ENCODE peak calls at places on chromosomes 6 and 20, in eight cellular contexts. H is anterior cingulate cortex, P is Karpas-422, C is RPMI8226, D is ureter, M is DMS153, V is psoas muscle, T is H4. F is an unnamed sample.

GRCh38 chr20:23667666-23668065 is 21.2 kb downstream of the CST4 start:
- DNase-seq in T (no peak), M (no peak), C (no peak), H (no peak), V (no peak), P (no peak), D (no peak), F (no peak)

GRCh38 chr6:163324928-163325784 is 89.4 kb upstream of the QKI start:
- DNase-seq in D (no peak), T (no peak), C (no peak), P (no peak), V (no peak), H (peak; percentile 77), M (no peak), F (no peak)

GRCh38 chr20:13148402-13148801 is 72.7 kb upstream of the ISM1 start:
- DNase-seq in V (no peak), P (no peak), D (no peak), C (no peak), M (no peak), T (no peak), H (no peak), F (no peak)

GRCh38 chr6:46024122-46024769 is 8.6 kb upstream of the CLIC5 start:
- DNase-seq in T (no peak), H (no peak), P (peak; percentile 41), V (no peak), C (no peak), M (no peak), D (no peak), F (no peak)

GRCh38 chr6:37648465-37649330 is 49.0 kb downstream of the MDGA1 start:
- DNase-seq in T (no peak), C (peak; percentile 60), M (no peak), P (no peak), V (no peak), D (no peak), H (no peak), F (peak; percentile 17)

GRCh38 chr6:3724451-3725144 is 26.9 kb downstream of the PXDC1 start:
- DNase-seq in T (no peak), M (no peak), H (no peak), P (no peak), C (no peak), V (no peak), D (no peak), F (no peak)

GRCh38 chr20:15847415-15847814 is 725.8 kb downstream of the KIF16B start:
- DNase-seq in H (no peak), C (no peak), V (no peak), P (no peak), T (no peak), M (no peak), D (no peak), F (no peak)

GRCh38 chr20:59024111-59024530 is 4.9 kb downstream of the TUBB1 start:
- DNase-seq in D (peak; percentile 39), T (no peak), M (no peak), H (no peak), P (no peak), C (no peak), V (no peak), F (no peak)

GRCh38 chr6:158095671-158096070 is 72.4 kb downstream of the SERAC1 start:
- DNase-seq in P (no peak), M (no peak), C (no peak), T (no peak), D (no peak), H (no peak), V (no peak), F (no peak)

GRCh38 chr6:158467923-158468322 is 92.0 kb upstream of the TMEM181 start:
- DNase-seq in T (no peak), P (no peak), C (no peak), M (peak; percentile 93), D (no peak), V (no peak), H (no peak), F (no peak)

GRCh38 chr6:156880913-156881312 is 103.7 kb downstream of the ARID1B start:
- DNase-seq in T (no peak), V (no peak), P (no peak), D (no peak), M (no peak), H (no peak), C (no peak), F (no peak)

GRCh38 chr6:163457637-163458561 is 43.4 kb downstream of the QKI start:
- DNase-seq in P (no peak), H (no peak), V (peak; percentile 20), D (no peak), T (peak; percentile 59), M (no peak), C (no peak), F (no peak)

GRCh38 chr6:37021356-37022129 is 16.1 kb downstream of the FGD2 start:
- DNase-seq in H (no peak), P (peak; percentile 43), C (peak; percentile 58), D (no peak), V (no peak), T (peak; percentile 56), M (no peak), F (peak; percentile 56)

GRCh38 chr6:44489912-44490604 is 102.6 kb downstream of the CDC5L start:
- DNase-seq in V (peak; percentile 32), T (peak; percentile 88), C (no peak), M (no peak), H (no peak), P (no peak), D (no peak), F (no peak)

GRCh38 chr6:75081920-75082319 is 123.9 kb downstream of the COL12A1 start:
- DNase-seq in C (no peak), H (no peak), D (no peak), P (no peak), M (no peak), T (no peak), V (no peak), F (no peak)

GRCh38 chr20:19003759-19004336 is 190.3 kb downstream of the SCP2D1 start:
- DNase-seq in T (no peak), M (no peak), H (peak; percentile 32), V (no peak), P (peak; percentile 59), D (no peak), C (no peak), F (no peak)

GRCh38 chr20:38094373-38094775 is 60.8 kb downstream of the RPRD1B start:
- DNase-seq in P (peak; percentile 82), C (peak; percentile 14), M (no peak), T (peak; percentile 64), V (peak; percentile 65), D (no peak), H (no peak), F (no peak)

GRCh38 chr6:34973547-34974248 is 84.6 kb downstream of the ANKS1A start:
- DNase-seq in H (no peak), V (no peak), T (no peak), P (peak; percentile 48), D (no peak), M (no peak), C (no peak), F (no peak)

F was measured in T-helper 9 cell.